ENCODE peak calls at places on chromosomes 6 and 20, in five cellular contexts. S, P, L, F and T are unnamed samples.

GRCh38 chr6:90183587-90184333 is 112.9 kb downstream of the BACH2 start:
- DNase-seq in P (no peak), F (no peak), L (no peak), S (no peak), T (no peak)

GRCh38 chr6:65469650-65470049 is 237.4 kb downstream of the EYS start:
- DNase-seq in F (no peak), S (no peak), L (no peak), P (no peak), T (no peak)

GRCh38 chr6:38161754-38162492 is 342.4 kb downstream of the ZFAND3 start:
- DNase-seq in L (peak; percentile 22), P (no peak), F (no peak), S (no peak), T (no peak)

GRCh38 chr6:71529026-71529425 is 240.4 kb downstream of the OGFRL1 start:
- DNase-seq in P (no peak), F (no peak), L (no peak), S (no peak), T (no peak)

GRCh38 chr6:150252714-150253444 is 110.0 kb downstream of the PPP1R14C start:
- DNase-seq in S (no peak), L (no peak), F (no peak), P (no peak), T (no peak)

GRCh38 chr20:43584448-43585138 is 6.1 kb upstream of the IFT52 start:
- DNase-seq in F (peak; percentile 74), S (no peak), L (no peak), P (no peak), T (no peak)

GRCh38 chr6:13248549-13248948 is 79.8 kb downstream of the TBC1D7 start:
- DNase-seq in S (no peak), F (no peak), L (no peak), P (no peak), T (no peak)

GRCh38 chr6:56009620-56010019 is 134.2 kb upstream of the BMP5 start:
- DNase-seq in F (no peak), L (no peak), S (no peak), P (no peak), T (no peak)

GRCh38 chr20:41340327-41341055 is at the start of gene LPIN3:
- DNase-seq in S (peak; percentile 92), L (peak; percentile 87), F (peak; percentile 92), P (peak; percentile 90), T (no peak)

GRCh38 chr6:13559251-13559650 is 15.2 kb upstream of the SIRT5 start:
- DNase-seq in L (no peak), F (peak; percentile 36), P (no peak), S (no peak), T (no peak)

GRCh38 chr20:52178691-52179090 is 12.9 kb downstream of the ZFP64 start:
- DNase-seq in S (no peak), P (no peak), L (no peak), F (no peak), T (no peak)

GRCh38 chr6:22783921-22784320 is 214.6 kb downstream of the HDGFL1 start:
- DNase-seq in P (no peak), F (no peak), S (no peak), L (no peak), T (no peak)

GRCh38 chr20:34549291-34549928 is 9.1 kb upstream of the MAP1LC3A start:
- DNase-seq in S (no peak), P (no peak), F (peak; percentile 60), L (no peak), T (no peak)

GRCh38 chr6:53014034-53014433 is 18.9 kb upstream of the GSTA4 start:
- DNase-seq in P (no peak), S (no peak), L (no peak), F (no peak), T (no peak)

GRCh38 chr6:154605207-154605877 is 94.9 kb upstream of the CNKSR3 start:
- DNase-seq in F (no peak), P (no peak), L (peak; percentile 37), S (no peak), T (no peak)

GRCh38 chr20:37426978-37427377 is 81.0 kb downstream of the SRC start:
- DNase-seq in L (no peak), P (no peak), S (no peak), F (no peak), T (no peak)

GRCh38 chr6:12313992-12314589 is 23.9 kb downstream of the EDN1 start:
- DNase-seq in S (no peak), L (no peak), F (peak; percentile 29), P (no peak), T (no peak)

GRCh38 chr6:81241717-81242116 is 510.8 kb downstream of the TENT5A start:
- DNase-seq in P (no peak), S (no peak), L (no peak), F (peak; percentile 38), T (no peak)

GRCh38 chr20:10201321-10201870 is 17.2 kb upstream of the SNAP25 start:
- DNase-seq in S (no peak), P (no peak), L (no peak), F (no peak), T (no peak)

GRCh38 chr20:45038747-45039469 is 62.0 kb downstream of the KCNS1 start:
- DNase-seq in L (no peak), P (no peak), S (no peak), F (no peak), T (no peak)

GRCh38 chr20:8147476-8147875 is 15.4 kb downstream of the PLCB1 start:
- DNase-seq in F (no peak), L (no peak), S (no peak), P (no peak), T (no peak)

GRCh38 chr6:21732731-21733130 is 139.2 kb downstream of the SOX4 start:
- DNase-seq in S (no peak), F (no peak), L (no peak), P (no peak), T (no peak)

GRCh38 chr6:28727559-28728211 is 196.1 kb downstream of the TRIM27 start:
- DNase-seq in F (no peak), P (no peak), S (no peak), L (no peak), T (no peak)

GRCh38 chr6:152386131-152386530 is 251.0 kb downstream of the SYNE1 start:
- DNase-seq in S (no peak), P (no peak), F (no peak), L (no peak), T (no peak)

GRCh38 chr20:48175261-48175660 is 390.0 kb upstream of the SULF2 start:
- DNase-seq in F (no peak), S (no peak), P (no peak), L (no peak), T (no peak)

GRCh38 chr6:72963946-72964345 is 261.4 kb downstream of the KHDC1L start:
- DNase-seq in P (no peak), L (no peak), S (no peak), F (no peak), T (no peak)

GRCh38 chr6:169863149-169863525 is 111.7 kb downstream of the ERMARD start:
- DNase-seq in L (no peak), S (no peak), P (no peak), F (no peak), T (no peak)

GRCh38 chr6:56863366-56863765 is 91.5 kb upstream of the BEND6 start:
- DNase-seq in S (no peak), L (no peak), F (peak; percentile 49), P (no peak), T (no peak)

GRCh38 chr6:161498359-161498758 is 224.5 kb upstream of the AGPAT4 start:
- DNase-seq in P (no peak), F (peak; percentile 36), L (no peak), S (no peak), T (no peak)

GRCh38 chr6:156779206-156780116 is 2.3 kb downstream of the ARID1B start:
- DNase-seq in P (peak; percentile 48), L (peak; percentile 45), F (peak; percentile 31), S (peak; percentile 64), T (no peak)

DNA sequence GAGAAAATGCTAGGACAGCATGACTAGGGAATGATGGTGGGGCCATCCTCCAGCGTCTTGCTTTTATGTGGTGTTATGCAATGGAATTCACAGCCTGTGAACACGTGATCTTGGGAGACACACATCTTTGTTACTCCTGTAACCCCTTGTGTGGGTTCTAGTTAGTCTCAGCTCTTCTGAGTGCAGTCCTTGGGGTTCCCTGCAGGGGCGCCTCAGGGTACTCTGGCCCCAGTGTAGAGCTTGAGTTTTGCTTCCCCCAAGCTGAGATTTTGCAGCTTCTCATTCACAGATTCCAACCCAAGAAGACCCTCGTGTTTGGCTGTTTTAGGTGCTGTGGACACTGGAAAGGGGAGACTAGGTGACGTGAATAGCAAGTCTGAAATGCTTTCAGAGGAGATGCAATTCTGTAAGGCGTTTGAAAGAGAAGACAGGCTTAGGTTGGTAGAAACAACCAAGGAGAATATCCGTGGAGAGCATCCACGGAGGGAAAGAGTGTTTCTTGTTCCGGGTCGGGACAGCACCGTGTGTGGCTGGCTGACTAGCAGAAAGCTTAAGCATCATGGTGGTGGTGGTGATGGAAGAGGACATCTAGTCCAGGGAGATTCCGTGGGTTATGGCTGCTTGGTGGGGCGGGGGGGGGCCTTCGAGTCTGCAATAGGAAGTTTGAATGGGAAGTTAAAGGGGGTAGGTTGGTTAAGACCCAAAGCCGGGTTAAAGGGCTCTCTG is 30.1 kb downstream of the DUSP22 start:
- DNase-seq in F (no peak), P (no peak), S (no peak), L (no peak), T (no peak)
- TF ChIP-seq CTCF in F (no peak), P (no peak), S (no peak), L (peak; percentile 37), T (no peak)

DNA sequence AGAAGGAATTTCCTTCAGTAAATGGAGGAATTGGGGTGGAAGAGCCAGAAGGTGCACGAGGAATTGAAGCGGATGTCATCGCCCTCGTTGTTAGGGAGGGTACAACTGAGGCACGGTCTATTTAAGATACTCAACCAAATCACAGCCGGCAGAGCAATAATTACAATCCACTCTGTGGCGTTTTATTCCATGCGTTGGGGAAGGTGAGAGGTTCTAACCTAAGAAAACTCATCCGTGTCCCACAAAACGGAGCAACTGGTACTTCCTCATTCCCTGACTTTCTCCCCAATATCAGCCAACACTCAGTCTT is 802 bp upstream of the RRBP1 start:
- DNase-seq in P (no peak), F (no peak), S (no peak), L (no peak), T (no peak)
- TF ChIP-seq CTCF in P (no peak), F (no peak), S (no peak), L (no peak), T (no peak)

GRCh38 chr20:61662226-61662945 is 403.3 kb downstream of the TAF4 start:
- DNase-seq in S (no peak), P (no peak), F (no peak), L (no peak), T (no peak)
- TF ChIP-seq CTCF in S (no peak), P (no peak), F (no peak), L (no peak), T (no peak)

GRCh38 chr6:44135173-44135748 is 7.9 kb downstream of the TMEM63B start:
- DNase-seq in F (no peak), S (no peak), P (no peak), L (no peak), T (peak; percentile 65)
- TF ChIP-seq CTCF in F (no peak), S (no peak), P (no peak), L (no peak), T (no peak)

GRCh38 chr6:24228681-24229255 is 102.8 kb downstream of the NRSN1 start:
- DNase-seq in P (no peak), F (peak; percentile 69), L (no peak), S (no peak), T (no peak)

GRCh38 chr6:24238700-24239099 is 112.7 kb downstream of the NRSN1 start:
- DNase-seq in P (no peak), F (no peak), S (no peak), L (no peak), T (no peak)

GRCh38 chr6:24229694-24230093 is 103.7 kb downstream of the NRSN1 start:
- DNase-seq in F (no peak), S (no peak), L (no peak), P (no peak), T (no peak)

GRCh38 chr6:24231578-24231977 is 105.6 kb downstream of the NRSN1 start:
- DNase-seq in P (no peak), F (no peak), S (no peak), L (no peak), T (no peak)

GRCh38 chr6:24234043-24234442 is 108.0 kb downstream of the NRSN1 start:
- DNase-seq in P (no peak), S (no peak), F (no peak), L (no peak), T (no peak)
- TF ChIP-seq CTCF in P (no peak), S (no peak), F (no peak), L (no peak), T (no peak)